ENCODE peak calls at places on chromosome 5, in nine cellular contexts. One of them, this sample, is unnamed.

GRCh38 chr5:142250119-142250518 is 74.7 kb downstream of the SPRY4 start:
- DNase-seq in heart right ventricle: no peak
- DNase-seq in colonic mucosa: no peak
- DNase-seq in psoas muscle: no peak
- DNase-seq in heart left ventricle: no peak
- DNase-seq in pancreas: no peak
- DNase-seq in left lung: no peak
- DNase-seq in dorsolateral prefrontal cortex: no peak
- DNase-seq in RWPE1: no peak
- DNase-seq in this sample: no peak

GRCh38 chr5:124513216-124513615 is 233.2 kb downstream of the ZNF608 start:
- DNase-seq in heart left ventricle: no peak
- DNase-seq in heart right ventricle: no peak
- DNase-seq in left lung: no peak
- DNase-seq in colonic mucosa: no peak
- DNase-seq in pancreas: no peak
- DNase-seq in dorsolateral prefrontal cortex: no peak
- DNase-seq in psoas muscle: no peak
- DNase-seq in RWPE1: no peak
- DNase-seq in this sample: no peak

GRCh38 chr5:147568710-147569109 is 58.8 kb upstream of the DPYSL3 start:
- DNase-seq in left lung: no peak
- DNase-seq in dorsolateral prefrontal cortex: no peak
- DNase-seq in pancreas: no peak
- DNase-seq in RWPE1: no peak
- DNase-seq in heart left ventricle: no peak
- DNase-seq in heart right ventricle: no peak
- DNase-seq in colonic mucosa: no peak
- DNase-seq in psoas muscle: no peak
- DNase-seq in this sample: no peak

GRCh38 chr5:146034127-146034526 is 71.2 kb downstream of the PLAC8L1 start:
- DNase-seq in dorsolateral prefrontal cortex: no peak
- DNase-seq in psoas muscle: no peak
- DNase-seq in heart left ventricle: no peak
- DNase-seq in left lung: peak
- DNase-seq in RWPE1: no peak
- DNase-seq in colonic mucosa: no peak
- DNase-seq in heart right ventricle: no peak
- DNase-seq in pancreas: no peak
- DNase-seq in this sample: no peak

GRCh38 chr5:143108498-143109128 is 294.9 kb downstream of the NR3C1 start:
- DNase-seq in heart left ventricle: peak
- DNase-seq in RWPE1: no peak
- DNase-seq in dorsolateral prefrontal cortex: no peak
- DNase-seq in colonic mucosa: peak
- DNase-seq in heart right ventricle: peak
- DNase-seq in psoas muscle: no peak
- DNase-seq in left lung: no peak
- DNase-seq in pancreas: peak
- DNase-seq in this sample: no peak

GRCh38 chr5:27020965-27021364 is 17.4 kb downstream of the CDH9 start:
- DNase-seq in pancreas: no peak
- DNase-seq in heart left ventricle: no peak
- DNase-seq in psoas muscle: no peak
- DNase-seq in heart right ventricle: no peak
- DNase-seq in colonic mucosa: no peak
- DNase-seq in left lung: no peak
- DNase-seq in dorsolateral prefrontal cortex: no peak
- DNase-seq in RWPE1: peak
- DNase-seq in this sample: no peak

GRCh38 chr5:176716320-176716719 is 69.0 kb downstream of the TSPAN17 start:
- DNase-seq in RWPE1: peak
- DNase-seq in heart right ventricle: no peak
- DNase-seq in colonic mucosa: no peak
- DNase-seq in heart left ventricle: no peak
- DNase-seq in left lung: no peak
- DNase-seq in psoas muscle: no peak
- DNase-seq in pancreas: no peak
- DNase-seq in dorsolateral prefrontal cortex: peak
- DNase-seq in this sample: no peak

GRCh38 chr5:122192883-122193496 is 63.6 kb downstream of the ZNF474 start:
- DNase-seq in heart left ventricle: no peak
- DNase-seq in heart right ventricle: no peak
- DNase-seq in pancreas: no peak
- DNase-seq in RWPE1: peak
- DNase-seq in left lung: no peak
- DNase-seq in psoas muscle: no peak
- DNase-seq in dorsolateral prefrontal cortex: no peak
- DNase-seq in colonic mucosa: peak
- DNase-seq in this sample: no peak

GRCh38 chr5:2132497-2132847 is 249.7 kb upstream of the IRX4 start:
- DNase-seq in dorsolateral prefrontal cortex: no peak
- DNase-seq in heart right ventricle: no peak
- DNase-seq in RWPE1: no peak
- DNase-seq in pancreas: no peak
- DNase-seq in colonic mucosa: no peak
- DNase-seq in heart left ventricle: no peak
- DNase-seq in psoas muscle: no peak
- DNase-seq in left lung: no peak
- DNase-seq in this sample: no peak

GRCh38 chr5:144504929-144505578 is 334.4 kb downstream of the KCTD16 start:
- DNase-seq in pancreas: no peak
- DNase-seq in heart right ventricle: no peak
- DNase-seq in left lung: no peak
- DNase-seq in dorsolateral prefrontal cortex: no peak
- DNase-seq in colonic mucosa: no peak
- DNase-seq in heart left ventricle: no peak
- DNase-seq in RWPE1: peak
- DNase-seq in psoas muscle: no peak
- DNase-seq in this sample: no peak

GRCh38 chr5:144511581-144512072 is 341.0 kb downstream of the KCTD16 start:
- DNase-seq in heart left ventricle: no peak
- DNase-seq in colonic mucosa: no peak
- DNase-seq in heart right ventricle: no peak
- DNase-seq in RWPE1: no peak
- DNase-seq in dorsolateral prefrontal cortex: no peak
- DNase-seq in pancreas: no peak
- DNase-seq in left lung: no peak
- DNase-seq in psoas muscle: no peak
- DNase-seq in this sample: no peak

GRCh38 chr5:144510845-144511580 is 340.3 kb downstream of the KCTD16 start:
- DNase-seq in RWPE1: no peak
- DNase-seq in pancreas: no peak
- DNase-seq in heart left ventricle: no peak
- DNase-seq in psoas muscle: no peak
- DNase-seq in left lung: no peak
- DNase-seq in dorsolateral prefrontal cortex: no peak
- DNase-seq in colonic mucosa: no peak
- DNase-seq in heart right ventricle: no peak
- DNase-seq in this sample: no peak
- H3K27ac ChIP-seq in RWPE1: no peak
- H3K27ac ChIP-seq in pancreas: peak
- H3K27ac ChIP-seq in heart left ventricle: no peak
- H3K27ac ChIP-seq in psoas muscle: no peak
- H3K27ac ChIP-seq in left lung: no peak
- H3K27ac ChIP-seq in dorsolateral prefrontal cortex: no peak
- H3K27ac ChIP-seq in colonic mucosa: no peak
- H3K27ac ChIP-seq in heart right ventricle: no peak
- H3K27ac ChIP-seq in this sample: no peak

GRCh38 chr5:65926893-65927292 is 518 bp downstream of the ERBIN start:
- DNase-seq in RWPE1: no peak
- DNase-seq in heart left ventricle: no peak
- DNase-seq in left lung: no peak
- DNase-seq in dorsolateral prefrontal cortex: no peak
- DNase-seq in psoas muscle: no peak
- DNase-seq in colonic mucosa: peak
- DNase-seq in pancreas: no peak
- DNase-seq in heart right ventricle: no peak
- DNase-seq in this sample: no peak
- H3K27ac ChIP-seq in RWPE1: peak
- H3K27ac ChIP-seq in heart left ventricle: peak
- H3K27ac ChIP-seq in left lung: peak
- H3K27ac ChIP-seq in dorsolateral prefrontal cortex: peak
- H3K27ac ChIP-seq in psoas muscle: peak
- H3K27ac ChIP-seq in colonic mucosa: peak
- H3K27ac ChIP-seq in pancreas: peak
- H3K27ac ChIP-seq in heart right ventricle: peak
- H3K27ac ChIP-seq in this sample: peak

DNA sequence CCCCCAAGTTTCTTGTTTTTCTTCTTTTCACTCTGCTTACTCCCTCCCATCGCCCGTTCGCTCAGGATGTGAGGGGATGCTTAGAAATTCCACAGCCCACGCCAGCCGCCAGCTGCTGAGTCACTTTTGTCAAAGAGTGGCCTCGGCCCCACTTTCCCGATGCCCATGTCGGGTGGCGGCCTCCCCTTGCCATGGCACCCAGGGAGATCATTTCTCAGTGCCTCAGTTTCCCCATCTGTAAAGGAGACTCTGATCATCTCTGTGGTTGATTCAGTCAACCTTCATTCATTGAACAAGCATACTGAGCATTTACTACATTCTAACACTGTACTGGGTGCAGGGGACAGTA is 362 bp upstream of the PDGFRB start:
- DNase-seq in dorsolateral prefrontal cortex: no peak
- DNase-seq in psoas muscle: no peak
- DNase-seq in pancreas: no peak
- DNase-seq in colonic mucosa: no peak
- DNase-seq in heart right ventricle: no peak
- DNase-seq in heart left ventricle: no peak
- DNase-seq in left lung: no peak
- DNase-seq in RWPE1: no peak
- DNase-seq in this sample: no peak
- H3K27ac ChIP-seq in dorsolateral prefrontal cortex: peak
- H3K27ac ChIP-seq in psoas muscle: peak
- H3K27ac ChIP-seq in pancreas: no peak
- H3K27ac ChIP-seq in colonic mucosa: peak
- H3K27ac ChIP-seq in heart right ventricle: peak
- H3K27ac ChIP-seq in heart left ventricle: peak
- H3K27ac ChIP-seq in left lung: peak
- H3K27ac ChIP-seq in RWPE1: peak
- H3K27ac ChIP-seq in this sample: peak

GRCh38 chr5:106454050-106454449 is 1216.7 kb downstream of the EFNA5 start:
- DNase-seq in pancreas: no peak
- DNase-seq in left lung: no peak
- DNase-seq in colonic mucosa: no peak
- DNase-seq in dorsolateral prefrontal cortex: no peak
- DNase-seq in heart left ventricle: no peak
- DNase-seq in heart right ventricle: no peak
- DNase-seq in RWPE1: no peak
- DNase-seq in psoas muscle: no peak
- DNase-seq in this sample: no peak

GRCh38 chr5:106459541-106459940 is 1211.2 kb downstream of the EFNA5 start:
- DNase-seq in colonic mucosa: no peak
- DNase-seq in pancreas: no peak
- DNase-seq in heart right ventricle: no peak
- DNase-seq in left lung: no peak
- DNase-seq in RWPE1: no peak
- DNase-seq in heart left ventricle: no peak
- DNase-seq in dorsolateral prefrontal cortex: no peak
- DNase-seq in psoas muscle: no peak
- DNase-seq in this sample: no peak

GRCh38 chr5:106451998-106452397 is 1218.7 kb downstream of the EFNA5 start:
- DNase-seq in pancreas: no peak
- DNase-seq in dorsolateral prefrontal cortex: no peak
- DNase-seq in heart right ventricle: no peak
- DNase-seq in colonic mucosa: no peak
- DNase-seq in left lung: no peak
- DNase-seq in RWPE1: no peak
- DNase-seq in psoas muscle: no peak
- DNase-seq in heart left ventricle: no peak
- DNase-seq in this sample: no peak

DNA sequence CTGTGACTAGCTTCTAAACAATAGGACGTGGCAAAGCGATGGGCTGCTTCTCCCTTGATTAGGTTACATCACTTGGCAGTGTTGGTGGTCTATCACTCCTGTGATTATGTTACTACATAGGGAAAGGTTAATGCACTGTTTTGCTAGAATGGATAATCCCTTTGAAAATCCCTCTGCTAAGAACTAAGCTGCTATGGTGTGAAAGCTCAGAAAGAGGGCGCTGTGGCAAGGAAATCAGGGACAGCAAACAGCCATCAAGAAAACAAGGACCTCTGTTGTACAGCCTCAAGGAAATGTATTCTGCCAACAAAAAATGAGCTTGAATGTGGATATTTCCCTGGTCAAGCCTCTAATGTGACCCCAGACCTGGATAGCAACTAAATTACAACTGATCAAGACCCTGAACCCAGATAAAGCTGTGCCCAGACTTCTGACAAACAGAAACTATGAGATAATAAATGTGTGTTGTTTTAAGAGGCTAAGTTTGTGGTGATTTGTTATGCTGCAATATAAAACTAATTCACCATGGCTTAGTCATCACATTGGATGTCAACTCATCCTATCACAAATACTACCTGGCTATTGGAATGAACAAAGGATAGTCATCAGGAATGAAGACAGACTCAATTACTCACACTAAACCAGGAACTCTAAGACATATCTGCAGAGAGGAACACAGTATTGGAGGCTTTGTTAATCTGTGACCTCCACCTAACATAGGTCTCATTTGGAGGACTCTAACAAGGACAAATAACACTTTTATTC is 1215.9 kb downstream of the EFNA5 start:
- DNase-seq in dorsolateral prefrontal cortex: no peak
- DNase-seq in psoas muscle: no peak
- DNase-seq in heart right ventricle: no peak
- DNase-seq in heart left ventricle: peak
- DNase-seq in colonic mucosa: no peak
- DNase-seq in pancreas: no peak
- DNase-seq in RWPE1: peak
- DNase-seq in left lung: no peak
- DNase-seq in this sample: peak
- H3K27ac ChIP-seq in dorsolateral prefrontal cortex: no peak
- H3K27ac ChIP-seq in psoas muscle: no peak
- H3K27ac ChIP-seq in heart right ventricle: no peak
- H3K27ac ChIP-seq in heart left ventricle: no peak
- H3K27ac ChIP-seq in colonic mucosa: no peak
- H3K27ac ChIP-seq in pancreas: no peak
- H3K27ac ChIP-seq in RWPE1: no peak
- H3K27ac ChIP-seq in left lung: no peak
- H3K27ac ChIP-seq in this sample: no peak

This sample was measured in substantia nigra.